ENCODE peak calls at places on chromosomes 12 and 14, in four cellular contexts. K is sigmoid colon, F is A549, D is lower leg skin. R is an unnamed sample.

GRCh38 chr14:23154876-23155587 is 28.4 kb downstream of the SLC7A8 start:
- DNase-seq in K (peak; percentile 95), F (no peak), D (peak; percentile 95), R (no peak)

GRCh38 chr14:67487937-67488893 is at the start of gene TMEM229B:
- DNase-seq in K (no peak), F (no peak), D (no peak), R (peak; percentile 92)

GRCh38 chr12:93990832-93991748 is 157.3 kb upstream of the PLXNC1 start:
- DNase-seq in K (peak; percentile 71), F (no peak), D (peak; percentile 86), R (no peak)

GRCh38 chr14:22122227-22123187 is 448.9 kb upstream of the OR4E1 start:
- DNase-seq in K (no peak), F (no peak), D (no peak), R (no peak)

GRCh38 chr12:6951551-6952120 is 480 bp downstream of the PTPN6 start:
- DNase-seq in K (peak; percentile 56), F (no peak), D (no peak), R (no peak)

GRCh38 chr12:2681426-2682205 is 113.2 kb upstream of the FKBP4 start:
- DNase-seq in K (no peak), F (no peak), D (peak; percentile 76), R (no peak)

GRCh38 chr12:120012067-120012621 is 23.1 kb downstream of the BICDL1 start:
- DNase-seq in K (no peak), F (peak; percentile 67), D (no peak), R (peak; percentile 33)

GRCh38 chr12:42758806-42759205 is 169.3 kb upstream of the PRICKLE1 start:
- DNase-seq in K (no peak), F (no peak), D (no peak), R (no peak)

GRCh38 chr12:32115404-32116104 is 8.9 kb downstream of the BICD1 start:
- DNase-seq in K (peak; percentile 96), F (peak; percentile 89), D (peak; percentile 93), R (no peak)

GRCh38 chr14:71355324-71356201 is 448.3 kb downstream of the PCNX1 start:
- DNase-seq in K (peak; percentile 83), F (no peak), D (no peak), R (no peak)

GRCh38 chr12:65651060-65651459 is 173.2 kb upstream of the HMGA2 start:
- DNase-seq in K (no peak), F (no peak), D (no peak), R (no peak)

GRCh38 chr12:75196865-75197264 is 12.8 kb downstream of the KCNC2 start:
- DNase-seq in K (no peak), F (no peak), D (no peak), R (no peak)

GRCh38 chr14:19729763-19730162 is 13.6 kb upstream of the OR4Q3 start:
- DNase-seq in K (no peak), F (no peak), D (no peak), R (no peak)

GRCh38 chr14:24473211-24473610 is 30.6 kb upstream of the SDR39U1 start:
- DNase-seq in K (no peak), F (no peak), D (no peak), R (no peak)

GRCh38 chr14:69324341-69324931 is 64.5 kb downstream of the GALNT16 start:
- DNase-seq in K (peak; percentile 46), F (no peak), D (peak; percentile 80), R (no peak)

DNA sequence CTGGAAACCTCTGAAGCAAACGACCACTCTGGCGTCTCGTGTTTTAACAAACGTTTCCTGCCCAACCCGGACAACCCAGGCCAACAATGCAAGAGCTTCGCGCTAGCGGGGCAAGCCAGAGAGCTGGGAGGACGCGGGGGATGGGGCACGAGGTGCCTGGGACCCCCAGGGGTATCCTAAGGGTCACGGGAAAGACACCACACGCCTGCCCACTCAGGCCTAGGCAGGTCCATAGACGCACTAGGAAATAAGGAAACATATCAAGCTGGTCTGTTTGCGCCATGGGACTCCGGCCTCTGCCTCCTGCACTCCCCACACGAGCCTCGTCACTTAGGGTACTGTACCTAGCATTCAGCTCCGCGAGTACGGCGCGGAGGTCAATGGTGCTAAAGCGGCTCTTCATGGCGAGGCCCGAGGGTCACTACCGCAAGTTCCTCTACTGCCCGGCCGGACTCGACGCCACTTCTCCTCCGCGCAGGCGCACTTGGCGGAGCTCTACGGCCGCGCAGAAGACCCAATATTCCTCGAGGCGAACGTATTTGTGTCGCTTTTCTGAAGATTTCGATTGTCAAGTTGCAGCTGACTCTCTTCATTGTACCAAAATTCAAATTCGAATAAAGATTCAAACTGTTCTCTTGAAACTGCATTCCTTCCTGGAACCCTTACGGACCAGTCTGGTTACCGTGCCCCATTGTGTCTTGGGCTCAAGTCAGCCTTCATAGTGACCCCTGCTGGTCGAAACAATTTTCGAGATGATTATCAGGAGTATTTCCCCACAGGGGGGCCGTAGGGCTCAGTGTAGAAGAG is at the start of gene NEMF:
- DNase-seq in K (peak; percentile 92), F (peak; percentile 89), D (peak; percentile 96), R (peak; percentile 64)
- TF ChIP-seq POLR2A in K (peak; percentile 84), F (peak; percentile 85), D (peak; percentile 10), R (peak; percentile 85)

DNA sequence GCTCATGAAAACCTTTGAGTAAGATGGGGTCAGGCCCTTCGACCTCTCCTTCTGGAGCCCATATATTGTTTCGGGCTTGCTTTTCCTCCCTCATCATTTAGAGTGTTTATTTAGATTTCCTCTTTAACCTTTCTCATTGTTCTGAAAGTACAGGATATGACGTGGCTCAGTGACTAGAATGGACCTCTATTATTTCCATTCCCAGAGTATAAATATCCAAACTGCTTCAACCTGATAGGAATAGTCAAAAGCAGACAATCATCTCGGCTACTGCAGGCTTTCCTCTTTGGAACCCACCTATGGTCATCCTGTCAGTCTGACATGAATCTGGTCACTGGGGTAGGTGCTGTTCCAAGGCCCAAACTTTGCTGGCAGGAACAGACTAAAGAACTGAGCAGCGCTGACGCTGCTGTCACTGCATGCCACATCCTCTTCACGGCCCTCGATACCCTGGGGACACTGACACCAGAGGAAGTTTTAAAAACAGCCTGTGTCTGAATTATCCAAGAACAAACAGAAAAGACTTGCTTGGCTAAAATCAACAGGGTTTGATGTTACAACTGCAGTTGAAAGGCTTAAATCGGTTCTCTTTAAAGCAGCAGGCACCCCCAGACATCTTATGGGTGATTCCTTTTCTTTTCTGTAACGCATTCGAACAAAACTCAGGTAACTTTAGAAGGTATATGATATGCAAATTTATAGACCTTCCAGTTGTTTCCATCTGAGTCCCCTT is 5.0 kb upstream of the DDX47 start:
- DNase-seq in K (peak; percentile 71), F (no peak), D (peak; percentile 86), R (peak; percentile 32)
- TF ChIP-seq POLR2A in K (no peak), F (no peak), D (no peak), R (peak; percentile 47)

DNA sequence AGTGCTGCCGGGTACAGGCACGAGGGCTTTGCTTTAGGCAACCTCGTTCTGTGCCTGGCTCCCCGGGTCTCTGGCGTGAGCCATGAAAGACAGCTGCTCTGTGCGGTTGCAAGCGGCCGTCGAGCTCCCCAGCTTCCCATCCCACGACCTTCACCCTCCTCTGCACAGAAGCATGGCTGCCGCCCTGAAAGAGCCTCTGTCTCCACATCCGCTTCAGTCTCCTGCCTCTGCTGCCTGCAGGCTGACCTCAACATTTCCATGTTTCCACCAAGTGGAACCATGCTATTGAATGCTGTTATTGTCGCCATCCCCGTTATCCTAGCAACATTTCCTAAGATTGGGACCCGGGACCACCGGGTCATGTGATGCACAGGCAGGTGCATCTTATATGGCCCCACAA is 57.1 kb downstream of the KDM2B start:
- DNase-seq in K (no peak), F (no peak), D (no peak), R (peak; percentile 61)
- TF ChIP-seq POLR2A in K (no peak), F (no peak), D (no peak), R (no peak)

DNA sequence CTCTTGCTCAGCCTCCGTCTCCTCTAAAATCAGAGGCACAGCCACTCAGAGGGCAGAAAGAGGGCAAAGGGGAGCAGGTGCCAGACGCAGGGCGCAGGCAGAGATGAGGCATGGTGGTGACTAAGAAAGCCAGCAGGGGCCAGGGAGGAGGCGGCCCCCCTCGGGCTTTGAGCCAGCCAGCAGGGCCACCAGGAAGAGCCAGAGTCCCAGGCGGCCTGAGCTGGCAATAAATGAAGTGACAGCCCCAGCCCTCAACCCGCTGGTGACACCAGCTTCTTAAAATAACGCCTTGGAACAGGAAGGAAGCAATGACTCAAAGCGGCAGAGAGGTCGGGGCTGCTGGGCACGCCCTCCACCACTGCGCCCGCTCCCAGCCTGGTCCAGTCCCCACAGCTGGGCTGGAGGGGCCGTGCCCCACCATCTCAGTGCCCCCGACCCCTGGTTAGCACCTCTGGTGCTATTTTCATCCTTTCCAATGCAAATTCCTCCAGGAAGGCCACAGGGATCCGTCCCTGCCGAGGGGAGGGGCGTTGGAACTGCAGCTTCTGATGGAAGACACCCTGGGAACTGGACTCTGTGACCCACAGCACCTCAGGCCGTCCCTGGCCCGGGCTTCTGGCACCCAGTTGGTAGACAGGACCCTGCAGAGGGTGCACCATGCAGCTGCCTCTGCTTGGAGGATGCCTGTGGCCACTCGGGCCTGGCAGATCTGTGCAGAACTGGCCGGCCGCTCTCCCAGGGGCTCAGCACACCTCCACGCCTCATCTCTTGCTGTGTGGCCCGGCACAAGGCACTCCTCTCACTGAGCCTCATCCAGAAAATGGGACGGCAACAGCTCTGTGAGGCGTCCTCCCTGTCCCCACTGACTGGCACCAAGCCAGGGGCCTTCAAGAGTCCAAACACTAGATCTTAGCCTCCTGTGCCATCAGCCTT is 113.7 kb downstream of the NCOR2 start:
- DNase-seq in K (peak; percentile 90), F (peak; percentile 84), D (peak; percentile 97), R (peak; percentile 95)
- TF ChIP-seq POLR2A in K (no peak), F (no peak), D (no peak), R (peak; percentile 70)

DNA sequence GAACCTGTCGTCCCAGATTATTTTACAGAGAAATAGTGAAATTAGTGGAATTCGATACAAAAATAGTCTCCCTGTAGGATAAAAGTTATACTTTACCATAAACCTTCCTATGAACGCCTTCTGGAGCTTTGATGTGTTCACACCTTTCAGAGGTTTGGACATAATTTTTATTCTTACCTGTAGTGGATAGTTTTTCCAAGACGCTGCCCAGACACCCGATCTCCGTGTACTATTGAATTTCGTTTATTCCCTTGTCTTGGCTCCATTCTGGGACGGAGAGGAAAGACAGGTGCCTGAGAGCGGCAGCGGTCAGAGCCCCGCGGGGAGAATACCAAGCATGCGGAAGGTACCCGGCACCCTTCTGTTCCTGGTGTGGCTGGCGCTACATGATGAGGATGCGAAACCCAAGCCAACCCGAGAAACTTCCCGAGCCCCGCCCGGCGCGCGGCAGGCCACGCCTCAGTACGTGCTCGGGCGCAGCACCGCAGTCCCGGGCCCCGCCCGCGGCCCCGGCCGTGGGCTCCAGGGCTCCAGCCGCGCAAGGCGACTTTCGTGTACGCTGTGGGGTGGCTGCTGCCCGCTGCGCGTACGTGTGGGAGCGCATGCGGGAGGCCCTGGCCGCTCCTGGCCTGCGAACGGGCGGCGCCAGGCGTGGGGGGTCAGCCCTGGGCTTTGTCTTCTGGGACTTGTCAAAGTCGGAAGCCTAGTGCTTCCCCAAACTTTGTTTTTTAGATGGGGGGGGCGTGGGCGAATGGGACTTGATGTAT is 11.3 kb upstream of the SNAPC1 start:
- DNase-seq in K (peak; percentile 92), F (peak; percentile 76), D (peak; percentile 97), R (peak; percentile 77)
- TF ChIP-seq POLR2A in K (peak; percentile 39), F (peak; percentile 63), D (peak; percentile 61), R (peak; percentile 86)

DNA sequence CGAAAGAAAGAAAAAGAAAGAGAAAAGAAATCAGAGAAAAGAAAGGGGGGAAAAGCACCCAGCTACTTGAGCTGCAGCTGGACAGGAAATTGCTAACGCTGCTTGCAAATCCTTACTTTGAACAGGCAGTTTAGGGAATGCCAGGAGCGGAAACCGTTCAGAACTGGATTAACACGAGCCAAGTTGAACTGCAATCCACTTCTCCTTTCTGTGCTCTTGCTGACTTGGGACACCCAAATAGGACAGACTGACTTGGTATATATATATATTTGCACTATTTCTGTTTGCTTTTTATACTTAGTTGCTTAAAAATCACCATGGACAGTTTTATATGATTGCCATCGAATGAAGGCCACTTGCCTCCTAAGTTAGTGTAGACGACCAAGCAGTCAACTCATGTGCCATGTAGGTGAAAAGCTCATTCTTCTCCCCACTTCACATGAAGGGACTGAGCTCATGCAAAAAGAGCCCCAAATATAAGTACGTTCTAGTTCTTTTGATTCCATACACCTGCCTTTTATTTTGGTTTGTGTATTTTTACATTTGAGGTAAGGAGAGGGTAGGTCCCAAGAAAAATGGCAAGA is 5.5 kb downstream of the DUSP6 start:
- DNase-seq in K (peak; percentile 75), F (no peak), D (no peak), R (no peak)
- TF ChIP-seq POLR2A in K (no peak), F (no peak), D (no peak), R (no peak)